ENCODE peak calls at places on chromosome 10, in seven cellular contexts. V is brain microvascular endothelial cell, P is endothelial cell, G is dorsolateral prefrontal cortex, T is mesothelial cell of epicardium, U is H9, Z is pancreas. I is an unnamed sample.

GRCh38 chr10:15223174-15223573 is 54.7 kb upstream of the NMT2 start:
- DNase-seq in V (peak; percentile 93), P (no peak), G (no peak), T (no peak), U (no peak), Z (no peak), I (no peak)

GRCh38 chr10:11300563-11300962 is 282.9 kb downstream of the CELF2 start:
- DNase-seq in V (no peak), P (no peak), G (no peak), T (no peak), U (no peak), Z (no peak), I (no peak)

GRCh38 chr10:24944512-24945255 is 7.7 kb downstream of the PRTFDC1 start:
- DNase-seq in V (peak; percentile 19), P (no peak), G (no peak), T (no peak), U (peak; percentile 55), Z (peak; percentile 29), I (no peak)

GRCh38 chr10:73785721-73786511 is 510 bp downstream of the ZSWIM8 start:
- DNase-seq in V (peak; percentile 52), P (peak; percentile 60), G (no peak), T (peak; percentile 69), U (peak; percentile 59), Z (peak; percentile 53), I (peak; percentile 30)

GRCh38 chr10:105138287-105138854 is 497.3 kb downstream of the SORCS3 start:
- DNase-seq in V (no peak), P (no peak), G (no peak), T (no peak), U (no peak), Z (no peak), I (no peak)

GRCh38 chr10:86651631-86652331 is 2.6 kb upstream of the OPN4 start:
- DNase-seq in V (no peak), P (no peak), G (no peak), T (no peak), U (peak; percentile 25), Z (no peak), I (no peak)

GRCh38 chr10:65950075-65950474 is 975.8 kb upstream of the LRRTM3 start:
- DNase-seq in V (peak; percentile 20), P (no peak), G (no peak), T (no peak), U (no peak), Z (no peak), I (no peak)

GRCh38 chr10:91520657-91521056 is 110.5 kb downstream of the HECTD2 start:
- DNase-seq in V (no peak), P (no peak), G (no peak), T (no peak), U (no peak), Z (peak; percentile 84), I (no peak)

GRCh38 chr10:115980470-115980869 is 292.5 kb downstream of the GFRA1 start:
- DNase-seq in V (peak; percentile 25), P (no peak), G (no peak), T (no peak), U (no peak), Z (no peak), I (no peak)

GRCh38 chr10:22252286-22252800 is 34.5 kb upstream of the EBLN1 start:
- DNase-seq in V (no peak), P (peak; percentile 41), G (peak; percentile 30), T (peak; percentile 56), U (peak; percentile 46), Z (peak; percentile 37), I (peak; percentile 18)

GRCh38 chr10:29144126-29144525 is 144.7 kb upstream of the LYZL1 start:
- DNase-seq in V (no peak), P (no peak), G (no peak), T (no peak), U (no peak), Z (no peak), I (no peak)

GRCh38 chr10:73647211-73647874 is 6.1 kb upstream of the MYOZ1 start:
- DNase-seq in V (no peak), P (peak; percentile 63), G (peak; percentile 44), T (peak; percentile 50), U (peak; percentile 92), Z (peak; percentile 50), I (peak; percentile 63)

GRCh38 chr10:131812736-131813604 is 87.8 kb upstream of the PPP2R2D start:
- DNase-seq in V (no peak), P (no peak), G (peak; percentile 13), T (peak; percentile 17), U (peak; percentile 21), Z (no peak), I (no peak)

GRCh38 chr10:95496246-95496911 is 64.8 kb downstream of the SORBS1 start:
- DNase-seq in V (no peak), P (no peak), G (no peak), T (no peak), U (no peak), Z (no peak), I (no peak)

GRCh38 chr10:78555128-78555527 is 513.6 kb upstream of the ZMIZ1 start:
- DNase-seq in V (no peak), P (no peak), G (no peak), T (no peak), U (no peak), Z (no peak), I (no peak)

GRCh38 chr10:123512881-123513822 is 153.0 kb upstream of the GPR26 start:
- DNase-seq in V (no peak), P (no peak), G (no peak), T (no peak), U (no peak), Z (no peak), I (no peak)

GRCh38 chr10:57973451-57973850 is 294.2 kb downstream of the IPMK start:
- DNase-seq in V (no peak), P (no peak), G (no peak), T (no peak), U (no peak), Z (no peak), I (no peak)

GRCh38 chr10:11742009-11742778 is at the start of gene ECHDC3:
- DNase-seq in V (peak; percentile 7), P (peak; percentile 35), G (no peak), T (no peak), U (peak; percentile 68), Z (peak; percentile 67), I (peak; percentile 58)

GRCh38 chr10:27525819-27526218 is 21.7 kb downstream of the RAB18 start:
- DNase-seq in V (no peak), P (no peak), G (no peak), T (no peak), U (no peak), Z (no peak), I (no peak)

GRCh38 chr10:32055478-32056135 is 618 bp downstream of the KIF5B start:
- DNase-seq in V (peak; percentile 36), P (peak; percentile 74), G (peak; percentile 51), T (peak; percentile 75), U (peak; percentile 50), Z (peak; percentile 62), I (peak; percentile 82)

GRCh38 chr10:18231480-18231879 is 91.3 kb downstream of the CACNB2 start:
- DNase-seq in V (no peak), P (no peak), G (no peak), T (no peak), U (no peak), Z (no peak), I (no peak)

GRCh38 chr10:121942749-121943148 is 14.9 kb upstream of the ATE1 start:
- DNase-seq in V (peak; percentile 91), P (no peak), G (no peak), T (no peak), U (no peak), Z (no peak), I (no peak)

GRCh38 chr10:104301907-104302690 is 33.1 kb downstream of the GSTO2 start:
- DNase-seq in V (no peak), P (no peak), G (no peak), T (no peak), U (no peak), Z (no peak), I (no peak)

GRCh38 chr10:119253433-119254174 is 46.2 kb downstream of the GRK5 start:
- DNase-seq in V (peak; percentile 96), P (no peak), G (no peak), T (peak; percentile 53), U (no peak), Z (no peak), I (no peak)

GRCh38 chr10:119252470-119253151 is 45.2 kb downstream of the GRK5 start:
- DNase-seq in V (no peak), P (no peak), G (no peak), T (no peak), U (no peak), Z (no peak), I (no peak)

GRCh38 chr10:119250641-119251314 is 43.4 kb downstream of the GRK5 start:
- DNase-seq in V (peak; percentile 91), P (no peak), G (no peak), T (no peak), U (no peak), Z (no peak), I (no peak)

GRCh38 chr10:119251315-119251708 is 43.9 kb downstream of the GRK5 start:
- DNase-seq in V (peak; percentile 84), P (no peak), G (no peak), T (no peak), U (no peak), Z (no peak), I (no peak)

GRCh38 chr10:119252051-119252465 is 44.7 kb downstream of the GRK5 start:
- DNase-seq in V (no peak), P (no peak), G (no peak), T (no peak), U (no peak), Z (no peak), I (no peak)
- TF ChIP-seq CTCF in V (peak; percentile 40), P (no peak), G (no peak), T (no peak), U (no peak), Z (no peak), I (no peak)

DNA sequence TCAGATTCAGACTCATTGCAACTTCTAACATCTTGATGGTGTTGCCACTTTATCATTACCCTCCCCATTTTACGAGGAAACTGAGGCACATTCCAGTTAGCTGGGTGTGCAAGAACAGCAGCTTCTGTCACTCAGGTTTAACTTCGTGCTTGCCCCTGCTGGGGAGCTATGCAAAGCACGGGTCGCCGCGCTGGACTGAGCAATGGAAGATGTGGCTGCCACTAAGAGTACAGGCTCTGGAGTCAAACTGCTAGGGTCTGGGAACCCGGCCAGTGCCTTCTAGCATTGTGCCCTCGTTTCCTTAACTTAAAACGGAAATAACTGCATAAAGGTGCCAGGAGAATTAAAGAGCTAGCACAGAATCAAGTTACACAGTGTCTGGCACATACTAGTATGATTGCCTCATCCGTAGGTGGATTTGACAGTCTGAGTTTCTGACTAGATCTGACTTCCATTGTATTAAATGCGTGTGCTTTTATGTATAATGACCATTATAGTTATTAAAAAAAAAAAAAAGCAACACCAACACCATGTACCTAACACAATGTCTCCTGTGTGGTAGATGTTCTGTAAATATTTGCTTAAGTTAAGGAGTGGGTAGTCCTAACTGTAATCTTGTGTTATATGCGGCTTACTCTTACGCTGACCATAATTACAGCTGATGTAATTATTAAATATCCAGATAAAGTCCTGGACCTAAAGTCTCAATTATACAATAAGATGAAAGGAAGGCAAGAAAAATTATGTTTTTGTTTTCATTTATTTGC is 842 bp downstream of the ZNF22 start:
- DNase-seq in V (peak; percentile 68), P (peak; percentile 57), G (no peak), T (no peak), U (peak; percentile 42), Z (peak; percentile 74), I (peak; percentile 76)
- TF ChIP-seq CTCF in V (peak; percentile 58), P (no peak), G (peak; percentile 1), T (no peak), U (peak; percentile 29), Z (no peak), I (peak; percentile 26)

GRCh38 chr10:75853085-75853484 is 421.7 kb downstream of the LRMDA start:
- DNase-seq in V (no peak), P (no peak), G (no peak), T (no peak), U (no peak), Z (no peak), I (no peak)
- TF ChIP-seq CTCF in V (peak; percentile 68), P (peak; percentile 46), G (no peak), T (peak; percentile 58), U (peak; percentile 64), Z (no peak), I (peak; percentile 59)

GRCh38 chr10:44813201-44813600 is 97.9 kb upstream of the TMEM72 start:
- DNase-seq in V (no peak), P (no peak), G (no peak), T (no peak), U (no peak), Z (no peak), I (no peak)
- TF ChIP-seq CTCF in V (no peak), P (no peak), G (no peak), T (no peak), U (no peak), Z (no peak), I (no peak)